ENCODE peak calls at places on chromosomes 7 and 10, in eight cellular contexts. D is NCI-H748 treated with DMSO at 0.1 percent for 48 hours; K is COLO829; V is frontal cortex; O is cardiac septum; E is NCI-H1105; R is RPMI8226; Q is stimulated activated CD4-positive, alpha-beta T cell treated with anti-CD3 and anti-CD28 coated beads, Interleukin-12 subunit alpha, Interleukin-12 subunit beta, amount 100 ng/mL, for 4 hours. U is an unnamed sample.

GRCh38 chr10:6721480-6721879 is 141.4 kb upstream of the PRKCQ start:
- DNase-seq in V (no peak), R (no peak), K (no peak), Q (no peak), E (no peak), D (no peak), O (no peak), U (no peak)

GRCh38 chr10:60441515-60441914 is 51.8 kb upstream of the ANK3 start:
- DNase-seq in R (no peak), O (no peak), K (no peak), V (no peak), Q (no peak), E (no peak), D (no peak), U (no peak)

GRCh38 chr10:86953747-86954680 is 3.4 kb downstream of the MMRN2 start:
- DNase-seq in O (no peak), E (no peak), V (no peak), R (no peak), D (no peak), K (no peak), Q (no peak), U (no peak)

GRCh38 chr7:2325028-2325625 is 10.9 kb upstream of the SNX8 start:
- DNase-seq in R (no peak), V (no peak), K (no peak), D (no peak), E (no peak), O (no peak), Q (no peak), U (no peak)

GRCh38 chr7:39271386-39271785 is 293.7 kb downstream of the POU6F2 start:
- DNase-seq in D (peak), R (no peak), E (peak), V (no peak), K (no peak), O (no peak), Q (no peak), U (no peak)

GRCh38 chr10:73060738-73061635 is 35.7 kb downstream of the P4HA1 start:
- DNase-seq in E (peak), Q (no peak), K (no peak), O (no peak), V (no peak), R (peak), D (peak), U (peak)

GRCh38 chr7:121043314-121044234 is 55.1 kb downstream of the CPED1 start:
- DNase-seq in R (no peak), V (no peak), O (no peak), D (no peak), Q (no peak), E (no peak), K (no peak), U (no peak)

GRCh38 chr7:127885843-127886242 is 145.4 kb downstream of the LRRC4 start:
- DNase-seq in Q (no peak), V (no peak), K (peak), E (no peak), R (no peak), D (no peak), O (no peak), U (no peak)

GRCh38 chr7:142420554-142421362 is 162.9 kb upstream of the PRSS58 start:
- DNase-seq in V (no peak), O (no peak), R (no peak), Q (no peak), D (no peak), E (no peak), K (no peak), U (no peak)

GRCh38 chr10:59970396-59971368 is 64.3 kb upstream of the CCDC6 start:
- DNase-seq in E (no peak), O (no peak), V (no peak), D (no peak), R (no peak), Q (no peak), K (no peak), U (no peak)

GRCh38 chr10:73899401-73899780 is 11.5 kb upstream of the PLAU start:
- DNase-seq in R (no peak), Q (no peak), K (no peak), O (no peak), D (no peak), V (no peak), E (no peak), U (no peak)

GRCh38 chr10:110893559-110894179 is 21.9 kb downstream of the PDCD4 start:
- DNase-seq in V (no peak), O (no peak), E (peak), D (peak), R (peak), K (peak), Q (no peak), U (no peak)

GRCh38 chr7:142298631-142299030 is 40.8 kb upstream of the PRSS58 start:
- DNase-seq in O (no peak), K (no peak), Q (no peak), D (no peak), E (no peak), R (peak), V (no peak), U (no peak)

GRCh38 chr10:129601737-129602136 is 134.7 kb downstream of the MGMT start:
- DNase-seq in D (no peak), K (no peak), E (no peak), Q (no peak), R (no peak), O (no peak), V (no peak), U (no peak)